ENCODE peak calls at places on chromosomes 13 and 19, in five cellular contexts. K is stimulated activated CD4-positive, alpha-beta T cell treated with anti-CD3 and anti-CD28 coated beads, Interleukin-12 subunit alpha, Interleukin-12 subunit beta, amount 100 ng/mL, for 4 hours; O is mesenteric fat pad; A is RPMI8226; Y is thoracic aorta. F is an unnamed sample.

GRCh38 chr19:51691122-51692064 is 1.7 kb upstream of the SPACA6 start:
- DNase-seq in Y (no peak), O (no peak), K (no peak), A (no peak), F (peak)

GRCh38 chr19:43634877-43635560 is 4.6 kb downstream of the CADM4 start:
- DNase-seq in A (no peak), K (no peak), Y (no peak), O (no peak), F (no peak)

GRCh38 chr19:7366701-7367420 is 18.1 kb downstream of the ARHGEF18 start:
- DNase-seq in K (no peak), A (peak), Y (no peak), O (no peak), F (peak)

GRCh38 chr13:69264362-69265334 is 843.0 kb upstream of the ATXN8OS start:
- DNase-seq in A (peak), K (no peak), O (no peak), Y (no peak), F (no peak)

GRCh38 chr19:51111606-51112005 is 3.4 kb upstream of the CTU1 start:
- DNase-seq in A (peak), K (no peak), Y (no peak), O (no peak), F (no peak)

GRCh38 chr19:48967346-48968178 is 2.5 kb downstream of the FTL start:
- DNase-seq in K (no peak), O (no peak), A (peak), Y (no peak), F (peak)

GRCh38 chr19:6118043-6118442 is 7.7 kb upstream of the RFX2 start:
- DNase-seq in K (no peak), Y (no peak), O (no peak), A (no peak), F (no peak)

GRCh38 chr19:14061751-14062557 is at the start of gene PALM3:
- DNase-seq in A (no peak), O (no peak), K (no peak), Y (no peak), F (no peak)

GRCh38 chr13:27981006-27981708 is 7.3 kb downstream of the URAD start:
- DNase-seq in K (no peak), O (no peak), Y (no peak), A (no peak), F (no peak)

GRCh38 chr19:39996218-39996810 is 546 bp upstream of the ZNF546 start:
- DNase-seq in O (no peak), Y (no peak), K (no peak), A (peak), F (peak)

GRCh38 chr19:794989-795658 is 2.1 kb upstream of the PTBP1 start:
- DNase-seq in O (no peak), Y (no peak), A (no peak), K (no peak), F (no peak)

GRCh38 chr19:53182202-53182601 is 11.0 kb downstream of the ZNF665 start:
- DNase-seq in O (no peak), A (no peak), Y (no peak), K (no peak), F (no peak)

GRCh38 chr13:65843314-65843731 is 1386.8 kb downstream of the PCDH9 start:
- DNase-seq in O (peak), Y (no peak), A (no peak), K (no peak), F (no peak)

GRCh38 chr13:20294497-20294896 is 62.4 kb upstream of the GJB6 start:
- DNase-seq in K (no peak), A (no peak), Y (no peak), O (no peak), F (no peak)

GRCh38 chr13:107275945-107276614 is 708.1 kb upstream of the ARGLU1 start:
- DNase-seq in Y (no peak), O (no peak), K (no peak), A (no peak), F (no peak)

GRCh38 chr13:31896427-31896826 is 135.1 kb upstream of the FRY start:
- DNase-seq in Y (no peak), O (no peak), A (no peak), K (no peak), F (peak)

GRCh38 chr13:34340534-34340933 is 522.6 kb downstream of the RFC3 start:
- DNase-seq in A (no peak), Y (no peak), K (no peak), O (no peak), F (no peak)

GRCh38 chr13:114112231-114112825 is 20.1 kb downstream of the RASA3 start:
- DNase-seq in A (no peak), Y (no peak), K (no peak), O (peak), F (no peak)